ENCODE peak calls at places on chromosomes 2 and 18, in eight cellular contexts. D is HT1080, L is cerebellum, P is NCI-H2081, Z is AG08396, S is SHP77, G is right cardiac atrium, K is sciatic nerve. W is an unnamed sample.

GRCh38 chr2:23489471-23490400 is 104.8 kb downstream of the KLHL29 start:
- DNase-seq in D (no peak), L (no peak), P (no peak), Z (no peak), S (no peak), G (no peak), K (no peak), W (no peak)

GRCh38 chr18:69326094-69326493 is 74.6 kb upstream of the DOK6 start:
- DNase-seq in D (no peak), L (no peak), P (peak; percentile 41), Z (no peak), S (no peak), G (no peak), K (no peak), W (no peak)

GRCh38 chr2:28270456-28271146 is 122.1 kb upstream of the FOSL2 start:
- DNase-seq in D (no peak), L (peak; percentile 37), P (no peak), Z (no peak), S (no peak), G (no peak), K (no peak), W (no peak)

GRCh38 chr2:127674241-127675209 is 805 bp downstream of the LIMS2 start:
- DNase-seq in D (no peak), L (no peak), P (no peak), Z (peak; percentile 85), S (no peak), G (peak; percentile 65), K (peak; percentile 71), W (no peak)

GRCh38 chr2:240464514-240465241 is 29.2 kb downstream of the GPC1 start:
- DNase-seq in D (no peak), L (no peak), P (no peak), Z (no peak), S (no peak), G (peak; percentile 5), K (peak; percentile 55), W (no peak)

GRCh38 chr2:138059967-138060635 is 95.8 kb downstream of the HNMT start:
- DNase-seq in D (peak; percentile 97), L (no peak), P (peak; percentile 47), Z (no peak), S (peak; percentile 11), G (peak; percentile 85), K (peak; percentile 79), W (peak; percentile 10)

GRCh38 chr2:238202326-238203103 is 980 bp downstream of the ILKAP start:
- DNase-seq in D (peak; percentile 5), L (no peak), P (peak; percentile 17), Z (peak; percentile 51), S (no peak), G (no peak), K (no peak), W (no peak)

GRCh38 chr18:55587341-55588000 is 521 bp downstream of the TCF4 start:
- DNase-seq in D (peak; percentile 13), L (peak; percentile 28), P (peak; percentile 66), Z (peak; percentile 35), S (peak; percentile 56), G (peak; percentile 20), K (no peak), W (peak; percentile 35)

GRCh38 chr18:37322497-37323035 is 243.0 kb downstream of the CELF4 start:
- DNase-seq in D (no peak), L (peak; percentile 61), P (peak; percentile 30), Z (peak; percentile 69), S (peak; percentile 30), G (peak; percentile 26), K (no peak), W (no peak)

GRCh38 chr18:6413554-6414117 is 1.1 kb downstream of the L3MBTL4 start:
- DNase-seq in D (no peak), L (no peak), P (peak; percentile 27), Z (no peak), S (no peak), G (no peak), K (no peak), W (no peak)

GRCh38 chr2:179604638-179605037 is 256.8 kb downstream of the ZNF385B start:
- DNase-seq in D (no peak), L (no peak), P (no peak), Z (no peak), S (no peak), G (no peak), K (no peak), W (no peak)

GRCh38 chr18:68428026-68428425 is 286.9 kb downstream of the TMX3 start:
- DNase-seq in D (peak; percentile 83), L (peak; percentile 77), P (no peak), Z (peak; percentile 53), S (peak; percentile 89), G (no peak), K (no peak), W (peak; percentile 52)

GRCh38 chr2:152582081-152582480 is 135.2 kb downstream of the PRPF40A start:
- DNase-seq in D (no peak), L (no peak), P (no peak), Z (no peak), S (no peak), G (no peak), K (no peak), W (no peak)

GRCh38 chr2:216545359-216545758 is 46.7 kb downstream of the RPL37A start:
- DNase-seq in D (no peak), L (no peak), P (no peak), Z (no peak), S (no peak), G (no peak), K (no peak), W (no peak)

GRCh38 chr2:20560891-20561702 is 89.8 kb downstream of the HS1BP3 start:
- DNase-seq in D (no peak), L (no peak), P (no peak), Z (no peak), S (no peak), G (no peak), K (no peak), W (no peak)

GRCh38 chr2:165911231-165911630 is 42.3 kb downstream of the TTC21B start:
- DNase-seq in D (no peak), L (no peak), P (no peak), Z (no peak), S (no peak), G (no peak), K (no peak), W (no peak)

GRCh38 chr18:23228102-23229051 is 93.1 kb downstream of the CABLES1 start:
- DNase-seq in D (peak; percentile 23), L (no peak), P (peak; percentile 29), Z (no peak), S (no peak), G (no peak), K (no peak), W (no peak)

GRCh38 chr2:57527685-57528084 is 518.9 kb upstream of the VRK2 start:
- DNase-seq in D (no peak), L (no peak), P (no peak), Z (no peak), S (no peak), G (no peak), K (no peak), W (no peak)

GRCh38 chr2:227534714-227535113 is 62.8 kb downstream of the AGFG1 start:
- DNase-seq in D (no peak), L (no peak), P (no peak), Z (no peak), S (no peak), G (no peak), K (no peak), W (no peak)

GRCh38 chr18:54717673-54718435 is 110.4 kb upstream of the RAB27B start:
- DNase-seq in D (peak; percentile 51), L (peak; percentile 11), P (peak; percentile 53), Z (no peak), S (peak; percentile 21), G (no peak), K (no peak), W (peak; percentile 4)

GRCh38 chr2:241974851-241975592 is 105.5 kb downstream of the RTP5 start:
- DNase-seq in D (no peak), L (no peak), P (no peak), Z (no peak), S (no peak), G (no peak), K (peak; percentile 51), W (no peak)

GRCh38 chr2:105406221-105406620 is 7.4 kb upstream of the FHL2 start:
- DNase-seq in D (peak; percentile 40), L (no peak), P (no peak), Z (peak; percentile 57), S (no peak), G (no peak), K (no peak), W (no peak)

GRCh38 chr2:67446504-67446911 is 49.4 kb downstream of the ETAA1 start:
- DNase-seq in D (no peak), L (no peak), P (peak; percentile 79), Z (no peak), S (peak; percentile 64), G (no peak), K (no peak), W (peak; percentile 66)